ENCODE peak calls at places on chromosomes 7 and 10, in five cellular contexts. U is iPS DF 6.9; I is CD4-positive, CD25-positive, alpha-beta regulatory T cell; K is cardiac muscle cell; P is heart left ventricle. S is an unnamed sample. For H3K4me1, the result is how much of the 10 kb centered on the place peaks cover.

GRCh38 chr7:114835861-114836260 is 86.0 kb upstream of the MDFIC start:
- DNase-seq in U (no peak), I (no peak), K (no peak), P (no peak), S (no peak)

GRCh38 chr10:24341371-24341770 is 132.4 kb downstream of the KIAA1217 start:
- DNase-seq in U (no peak), I (no peak), K (no peak), P (no peak), S (no peak)

GRCh38 chr10:132921818-132922807 is 20.3 kb downstream of the CFAP46 start:
- DNase-seq in U (no peak), I (no peak), K (no peak), P (no peak), S (no peak)

GRCh38 chr10:127552446-127552845 is 3.3 kb downstream of the NPS start:
- DNase-seq in U (no peak), I (no peak), K (no peak), P (no peak), S (no peak)

GRCh38 chr10:107013258-107014001 is 151.1 kb downstream of the SORCS1 start:
- DNase-seq in U (no peak), I (no peak), K (no peak), P (no peak), S (no peak)

GRCh38 chr10:132389631-132390454 is 7.2 kb upstream of the PWWP2B start:
- DNase-seq in U (no peak), I (no peak), K (peak), P (no peak), S (no peak)

GRCh38 chr7:91025906-91026390 is 238.3 kb upstream of the FZD1 start:
- DNase-seq in U (no peak), I (no peak), K (no peak), P (no peak), S (no peak)

GRCh38 chr10:91528080-91528479 is 104.8 kb downstream of the PPP1R3C start:
- DNase-seq in U (no peak), I (no peak), K (no peak), P (no peak), S (no peak)

GRCh38 chr10:96075977-96076376 is 32.6 kb downstream of the CCNJ start:
- DNase-seq in U (no peak), I (no peak), K (no peak), P (no peak), S (no peak)

GRCh38 chr10:75431180-75432111 is at the start of gene LRMDA:
- DNase-seq in U (no peak), I (no peak), K (peak), P (peak), S (no peak)

GRCh38 chr10:10826125-10826524 is 191.5 kb upstream of the CELF2 start:
- DNase-seq in U (no peak), I (no peak), K (peak), P (no peak), S (no peak)

GRCh38 chr10:123614888-123615287 is 51.3 kb upstream of the GPR26 start:
- DNase-seq in U (peak), I (peak), K (peak), P (peak), S (peak)

GRCh38 chr7:134724606-134725005 is 54.8 kb upstream of the CALD1 start:
- DNase-seq in U (no peak), I (no peak), K (peak), P (no peak), S (no peak)

GRCh38 chr7:134645935-134646334 is 718 bp upstream of the BPGM start:
- DNase-seq in U (no peak), I (no peak), K (peak), P (no peak), S (no peak)

GRCh38 chr7:105816270-105816843 is 60.0 kb downstream of the ATXN7L1 start:
- DNase-seq in U (no peak), I (no peak), K (no peak), P (no peak), S (no peak)

GRCh38 chr7:27112960-27113949 is 10.8 kb upstream of the HOXA2 start:
- DNase-seq in U (no peak), I (no peak), K (no peak), P (no peak), S (no peak)

DNA sequence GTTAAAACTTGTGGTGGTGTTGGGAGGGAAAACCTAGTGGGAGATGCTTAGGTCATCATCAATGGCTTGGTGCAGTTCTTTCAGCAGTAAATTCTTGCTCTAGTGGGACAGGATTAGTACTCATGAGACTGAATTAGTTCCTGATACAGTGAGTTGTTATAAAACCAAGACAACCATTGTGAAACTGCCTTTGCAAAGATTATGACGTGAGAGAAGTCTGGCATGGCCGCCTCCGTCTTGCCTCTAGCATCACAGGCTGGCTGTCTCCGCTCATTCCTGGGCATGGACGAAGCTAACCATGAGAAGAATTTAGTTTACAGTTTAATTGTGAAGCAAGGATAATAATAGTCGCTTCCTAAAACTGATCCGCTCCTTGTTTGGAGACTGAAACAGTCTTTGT is 186.4 kb downstream of the KIF20B start:
- DNase-seq in U (no peak), I (no peak), K (peak), P (no peak), S (peak)
- H3K4me1 ChIP-seq in U (under half), I (under half), K (under half), P (under half), S (under half)

GRCh38 chr7:106872763-106873162 is 7.7 kb downstream of the PIK3CG start:
- DNase-seq in U (no peak), I (no peak), K (no peak), P (no peak), S (no peak)
- H3K4me1 ChIP-seq in U (under half), I (under half), K (under half), P (under half), S (under half)

DNA sequence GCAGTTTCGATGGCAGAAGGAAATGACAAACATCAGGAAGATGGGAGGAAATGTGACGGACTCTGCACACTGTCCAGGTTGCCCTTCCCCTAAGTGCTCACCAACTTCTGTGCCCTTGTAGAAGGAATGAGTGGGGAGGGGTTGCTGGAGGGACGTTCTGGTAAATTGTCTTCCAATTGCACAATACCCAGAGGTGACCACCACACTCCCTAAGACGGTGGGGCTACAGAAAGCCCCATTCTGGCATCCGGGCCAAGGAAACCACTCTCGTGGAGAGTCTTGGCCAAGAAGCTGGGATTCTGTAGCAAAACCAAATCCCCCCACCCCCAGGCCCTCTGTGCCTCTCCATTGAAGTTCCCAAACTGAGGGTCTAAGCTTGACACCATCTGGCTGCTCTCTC is 37.1 kb downstream of the ZMIZ1 start:
- DNase-seq in U (no peak), I (no peak), K (no peak), P (no peak), S (no peak)
- H3K4me1 ChIP-seq in U (under half), I (under half), K (under half), P (under half), S (under half)

GRCh38 chr7:138871065-138871464 is 73.1 kb upstream of the ATP6V0A4 start:
- DNase-seq in U (no peak), I (no peak), K (no peak), P (no peak), S (no peak)
- H3K4me1 ChIP-seq in U (under half), I (under half), K (under half), P (under half), S (under half)

DNA sequence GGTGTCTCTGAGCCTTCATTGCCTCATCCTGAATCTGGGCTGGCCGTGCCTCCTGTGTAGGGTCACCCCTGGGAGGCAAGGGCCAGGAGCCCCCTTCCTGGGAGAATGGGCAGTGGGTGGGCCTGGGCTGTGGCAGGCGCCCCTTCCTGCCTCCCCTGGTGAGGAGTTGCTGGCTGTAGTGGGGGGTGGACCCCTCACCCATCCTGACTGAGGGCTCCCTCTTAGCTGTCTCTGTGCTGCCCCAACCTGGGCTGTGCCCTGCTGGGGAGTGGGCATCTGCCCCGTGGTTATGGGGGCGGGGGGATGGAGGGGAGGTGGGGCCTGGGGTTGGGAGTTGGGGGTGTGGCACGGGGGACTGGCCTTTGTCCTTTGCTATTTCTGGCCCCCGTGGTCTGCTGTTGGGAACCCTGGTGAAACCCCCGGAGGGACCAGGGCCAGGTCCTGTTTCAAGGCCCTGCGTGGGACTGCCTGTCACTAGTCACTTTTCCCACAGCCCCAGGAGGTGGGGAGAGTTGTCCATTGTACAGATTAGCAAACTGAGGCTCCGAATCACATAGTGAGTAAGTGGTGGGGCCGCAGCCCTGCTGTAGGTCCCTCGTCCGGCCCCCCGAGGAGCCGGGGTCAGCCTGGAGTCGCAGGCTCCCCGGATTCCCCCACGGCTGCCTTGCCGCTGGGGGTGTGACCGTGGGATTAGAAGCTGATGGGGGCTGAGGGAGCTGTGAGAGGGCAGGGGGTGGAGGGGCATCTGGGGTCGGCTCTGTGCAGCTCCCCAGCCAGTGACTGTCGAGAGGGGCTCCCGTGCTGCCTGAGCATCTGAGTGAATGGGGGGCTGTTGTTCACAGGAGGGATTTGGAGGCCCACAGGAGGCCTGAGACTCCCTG is 2.7 kb downstream of the TTYH3 start:
- DNase-seq in U (no peak), I (no peak), K (no peak), P (no peak), S (no peak)
- H3K4me1 ChIP-seq in U (under half), I (under half), K (under half), P (under half), S (under half)

GRCh38 chr7:2817456-2817855 is 26.7 kb downstream of the GNA12 start:
- DNase-seq in U (no peak), I (no peak), K (no peak), P (no peak), S (no peak)
- H3K4me1 ChIP-seq in U (under half), I (under half), K (under half), P (under half), S (under half)

GRCh38 chr10:70480254-70480861 is 1.8 kb downstream of the PALD1 start:
- DNase-seq in U (no peak), I (no peak), K (no peak), P (no peak), S (no peak)
- H3K4me1 ChIP-seq in U (under half), I (under half), K (under half), P (under half), S (under half)

GRCh38 chr7:100017875-100018274 is 2.5 kb downstream of the ZKSCAN1 start:
- DNase-seq in U (no peak), I (no peak), K (no peak), P (no peak), S (no peak)
- H3K4me1 ChIP-seq in U (under half), I (under half), K (under half), P (under half), S (under half)

GRCh38 chr10:125448596-125448995 is 234.4 kb downstream of the TEX36 start:
- DNase-seq in U (peak), I (no peak), K (no peak), P (no peak), S (peak)

GRCh38 chr10:125444790-125445189 is 238.2 kb downstream of the TEX36 start:
- DNase-seq in U (no peak), I (no peak), K (no peak), P (no peak), S (no peak)

GRCh38 chr10:125441151-125441550 is 241.8 kb downstream of the TEX36 start:
- DNase-seq in U (no peak), I (no peak), K (no peak), P (no peak), S (no peak)

DNA sequence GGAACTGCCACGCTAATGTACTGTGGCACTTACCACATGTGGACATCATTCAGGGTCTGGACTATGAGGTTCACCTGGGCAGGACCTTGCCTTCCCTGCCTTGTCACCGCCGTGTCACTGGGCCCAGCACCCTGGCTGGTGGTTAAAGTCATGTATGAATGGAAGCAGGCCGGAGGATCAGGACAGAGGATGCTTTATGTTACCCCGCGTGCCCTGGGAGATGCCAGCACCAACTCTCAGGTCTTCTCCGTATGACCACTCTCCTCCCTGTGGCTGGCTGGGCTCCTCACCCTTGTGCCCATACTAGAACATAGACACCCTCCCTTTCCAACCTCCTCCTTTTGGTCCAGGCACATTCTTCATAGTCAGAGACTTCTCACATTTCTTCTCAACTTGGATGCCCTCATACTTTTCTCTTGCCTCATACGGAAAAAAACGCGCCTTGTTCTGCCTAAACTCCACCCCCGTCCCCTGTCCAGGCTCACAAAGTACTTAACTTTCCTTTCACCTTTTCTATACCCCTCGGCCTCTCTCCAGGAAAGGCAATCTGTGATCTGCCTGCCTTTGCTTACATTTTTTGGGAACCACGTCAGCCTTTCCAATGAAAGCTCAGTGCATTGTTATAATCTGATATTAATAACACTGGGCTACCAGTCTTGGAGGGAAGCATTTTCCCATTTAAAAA is 240.0 kb downstream of the TEX36 start:
- DNase-seq in U (no peak), I (no peak), K (no peak), P (no peak), S (no peak)
- H3K4me1 ChIP-seq in U (under half), I (under half), K (under half), P (under half), S (under half)